ENCODE peak calls at places on chromosomes 2 and 18, in six cellular contexts. P is fibroblast of mammary gland, N is GM20000, S is dorsolateral prefrontal cortex, C is GM13977, W is progenitor cell of endocrine pancreas. A is an unnamed sample.
A peak's percentile ranks its signal among the peaks of the same experiment; 100 is the strongest.

GRCh38 chr2:118249531-118249930 is 161.3 kb downstream of the INSIG2 start:
- DNase-seq in P (peak; percentile 76), N (no peak), S (no peak), C (no peak), W (no peak), A (peak; percentile 55)

GRCh38 chr2:142445023-142445422 is 314.2 kb upstream of the LRP1B start:
- DNase-seq in P (no peak), N (no peak), S (no peak), C (no peak), W (no peak), A (no peak)

GRCh38 chr2:69216535-69217332 is 170.3 kb downstream of the GFPT1 start:
- DNase-seq in P (peak; percentile 88), N (no peak), S (no peak), C (no peak), W (no peak), A (peak; percentile 33)

GRCh38 chr2:158797963-158798700 is 3.0 kb downstream of the DAPL1 start:
- DNase-seq in P (peak; percentile 75), N (no peak), S (no peak), C (no peak), W (no peak), A (no peak)

GRCh38 chr2:207251022-207251421 is 85.3 kb upstream of the KLF7 start:
- DNase-seq in P (no peak), N (no peak), S (no peak), C (no peak), W (no peak), A (no peak)

GRCh38 chr18:32280911-32281310 is 91.1 kb downstream of the MEP1B start:
- DNase-seq in P (no peak), N (no peak), S (no peak), C (no peak), W (no peak), A (no peak)

GRCh38 chr2:1623906-1624445 is 120.3 kb downstream of the PXDN start:
- DNase-seq in P (no peak), N (no peak), S (no peak), C (no peak), W (no peak), A (no peak)

GRCh38 chr2:9771481-9772017 is 71.7 kb upstream of the TAF1B start:
- DNase-seq in P (peak; percentile 85), N (no peak), S (peak; percentile 56), C (no peak), W (no peak), A (peak; percentile 58)

GRCh38 chr2:143843696-143844095 is 676.2 kb downstream of the ZEB2 start:
- DNase-seq in P (no peak), N (no peak), S (no peak), C (no peak), W (no peak), A (no peak)

GRCh38 chr2:212619954-212620353 is 81.4 kb upstream of the ERBB4 start:
- DNase-seq in P (peak; percentile 51), N (no peak), S (no peak), C (no peak), W (no peak), A (no peak)

GRCh38 chr2:27016801-27017325 is 15.9 kb upstream of the TMEM214 start:
- DNase-seq in P (peak; percentile 76), N (peak; percentile 64), S (peak; percentile 28), C (peak; percentile 71), W (peak; percentile 43), A (peak; percentile 47)

GRCh38 chr2:113240915-113241911 is 37.5 kb downstream of the PAX8 start:
- DNase-seq in P (peak; percentile 100), N (no peak), S (peak; percentile 50), C (no peak), W (no peak), A (peak; percentile 100)

GRCh38 chr2:47068966-47069627 is 86.0 kb downstream of the STPG4 start:
- DNase-seq in P (no peak), N (no peak), S (no peak), C (no peak), W (no peak), A (no peak)

GRCh38 chr2:231795525-231796327 is 9.5 kb downstream of the COPS7B start:
- DNase-seq in P (peak; percentile 76), N (no peak), S (no peak), C (no peak), W (no peak), A (peak; percentile 90)

GRCh38 chr2:79771530-79771929 is 258.7 kb downstream of the CTNNA2 start:
- DNase-seq in P (no peak), N (no peak), S (no peak), C (no peak), W (no peak), A (no peak)

GRCh38 chr2:64203131-64204005 is 59.1 kb upstream of the PELI1 start:
- DNase-seq in P (peak; percentile 32), N (no peak), S (no peak), C (no peak), W (no peak), A (peak; percentile 78)

GRCh38 chr2:208142925-208143799 is 2.8 kb downstream of the CRYGB start:
- DNase-seq in P (no peak), N (no peak), S (no peak), C (no peak), W (no peak), A (no peak)

DNA sequence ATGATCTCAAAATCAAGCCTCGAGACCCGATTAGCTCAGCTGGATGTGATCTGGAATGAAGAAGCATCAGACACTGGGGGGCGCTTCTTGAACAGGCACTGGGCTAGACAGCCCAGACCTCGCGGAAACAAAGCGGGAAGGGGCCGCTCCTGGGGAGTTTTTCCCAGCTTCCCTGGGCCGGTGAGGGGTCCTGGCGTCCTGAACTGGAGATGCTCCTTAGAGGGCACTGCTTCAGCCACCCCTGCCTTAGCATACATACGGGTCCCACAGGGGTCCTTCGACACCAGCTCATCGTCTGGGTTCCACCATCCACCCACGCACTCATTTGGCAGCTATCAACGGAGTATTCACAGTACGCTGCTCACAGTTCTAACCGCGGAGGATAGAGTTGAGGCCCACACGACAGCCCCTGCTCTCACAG is 146.7 kb downstream of the TSN start:
- DNase-seq in P (peak; percentile 70), N (no peak), S (no peak), C (no peak), W (no peak), A (no peak)
- TF ChIP-seq CTCF in P (no peak), N (no peak), S (no peak), C (no peak), W (no peak), A (no peak)

DNA sequence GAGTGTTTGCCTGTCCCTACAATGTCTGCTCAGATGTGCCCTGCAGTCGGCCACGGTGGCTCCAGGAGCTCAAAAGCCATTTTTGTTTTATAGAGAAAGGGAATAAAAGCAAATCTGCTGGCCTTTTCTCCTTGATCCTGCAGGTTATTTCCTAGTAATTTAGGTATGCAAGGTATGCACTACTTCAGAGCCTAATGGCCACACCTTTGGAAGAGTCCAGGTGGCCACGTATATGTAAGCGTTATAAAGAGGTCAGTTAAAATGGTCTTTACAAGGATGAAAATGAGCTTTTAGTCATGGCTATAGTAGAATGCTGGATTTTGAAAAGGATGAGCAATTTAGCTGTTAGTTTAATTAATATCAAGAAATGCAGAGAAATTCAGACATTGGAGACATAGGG is 81.7 kb downstream of the ARHGEF33 start:
- DNase-seq in P (no peak), N (no peak), S (no peak), C (no peak), W (no peak), A (no peak)
- TF ChIP-seq CTCF in P (no peak), N (no peak), S (no peak), C (no peak), W (no peak), A (no peak)

DNA sequence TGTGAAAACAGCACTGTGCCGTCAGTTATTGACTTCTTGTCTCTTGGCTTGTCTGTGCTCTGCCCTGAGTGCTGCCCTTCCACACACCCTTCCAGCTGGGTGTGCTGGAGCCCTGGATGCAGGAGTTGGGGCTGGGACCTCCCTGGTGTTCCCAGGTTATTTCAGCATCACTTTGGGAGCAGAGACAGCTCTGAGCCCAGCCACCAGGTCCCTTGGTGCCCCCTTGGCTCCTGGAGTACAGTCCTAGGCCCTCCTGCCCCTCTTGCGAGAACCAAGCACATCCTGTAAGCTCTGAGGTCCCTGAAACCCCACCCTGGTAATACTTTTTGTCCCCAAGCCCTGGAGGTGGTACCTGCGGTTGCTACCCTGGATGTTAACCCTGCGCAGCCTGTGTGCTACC is 24.3 kb downstream of the BOK start:
- DNase-seq in P (no peak), N (no peak), S (no peak), C (no peak), W (no peak), A (no peak)
- TF ChIP-seq CTCF in P (no peak), N (no peak), S (no peak), C (no peak), W (no peak), A (no peak)

GRCh38 chr2:174645316-174645715 is 47.7 kb upstream of the WIPF1 start:
- DNase-seq in P (no peak), N (no peak), S (no peak), C (no peak), W (no peak), A (no peak)
- TF ChIP-seq CTCF in P (no peak), N (no peak), S (no peak), C (no peak), W (no peak), A (no peak)

GRCh38 chr2:172792711-172793110 is 57.1 kb downstream of the RAPGEF4 start:
- DNase-seq in P (no peak), N (no peak), S (no peak), C (no peak), W (no peak), A (peak; percentile 48)
- TF ChIP-seq CTCF in P (no peak), N (no peak), S (no peak), C (no peak), W (no peak), A (no peak)

DNA sequence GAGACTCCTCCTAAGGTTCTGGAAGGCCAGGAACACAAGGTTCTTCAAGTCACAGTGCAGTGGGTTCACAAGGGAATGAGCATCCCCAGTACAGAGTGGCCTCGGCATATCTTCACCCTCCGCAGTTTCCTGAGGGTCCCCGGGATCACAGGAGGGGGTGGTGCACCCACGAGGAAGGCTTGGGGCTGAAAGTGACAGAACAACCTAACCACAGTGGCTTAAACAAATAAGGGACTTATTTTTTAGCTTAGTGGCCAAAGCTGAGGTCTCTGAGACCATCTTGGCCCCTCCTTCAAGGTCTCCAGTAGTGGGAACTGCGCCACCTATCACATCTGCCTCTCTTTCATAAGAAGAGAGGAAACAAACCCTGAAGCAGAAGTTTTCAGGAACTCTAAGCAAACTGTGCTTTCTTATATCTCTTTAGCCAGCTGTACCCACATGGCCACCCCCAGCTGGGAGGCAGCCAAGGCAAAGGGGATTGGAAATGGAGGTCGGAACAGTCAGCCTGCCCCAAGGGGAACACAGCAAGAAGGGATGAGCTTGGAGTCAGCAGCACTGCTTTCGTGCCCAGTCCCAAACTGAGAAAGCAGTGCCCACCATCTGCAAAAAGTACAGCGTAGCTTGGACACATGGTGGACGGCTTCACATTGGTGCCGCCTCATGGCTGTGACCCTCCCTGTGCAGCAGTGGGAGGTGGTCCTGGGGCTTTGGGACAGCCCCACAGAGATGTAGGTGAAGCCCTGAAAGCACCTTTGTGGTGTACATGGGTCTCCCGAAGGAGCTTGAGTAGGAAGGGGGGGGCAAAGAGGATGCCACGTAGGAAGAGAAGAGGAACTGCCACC is 260.0 kb upstream of the ID2 start:
- DNase-seq in P (no peak), N (peak; percentile 80), S (no peak), C (peak; percentile 62), W (no peak), A (no peak)
- TF ChIP-seq CTCF in P (no peak), N (peak; percentile 26), S (no peak), C (peak; percentile 45), W (no peak), A (no peak)

GRCh38 chr2:155250800-155251199 is 552.3 kb downstream of the KCNJ3 start:
- DNase-seq in P (peak; percentile 0), N (peak; percentile 5), S (no peak), C (peak; percentile 5), W (no peak), A (no peak)
- TF ChIP-seq CTCF in P (peak; percentile 17), N (no peak), S (peak; percentile 40), C (peak; percentile 53), W (peak; percentile 34), A (no peak)

A was measured in foreskin fibroblast.